ENCODE peak calls at places on chromosome 15, in five cellular contexts. One of them, this sample, is unnamed.

GRCh38 chr15:42264790-42265189 is 8.2 kb upstream of the GANC start:
- DNase-seq in mesenchymal stem cell: no peak
- DNase-seq in neuronal stem cell: no peak
- DNase-seq in H1: no peak
- DNase-seq in trophoblast cell: no peak
- DNase-seq in this sample: no peak

GRCh38 chr15:82875411-82876003 is 66.1 kb downstream of the WHAMM start:
- DNase-seq in mesenchymal stem cell: no peak
- DNase-seq in trophoblast cell: no peak
- DNase-seq in neuronal stem cell: no peak
- DNase-seq in H1: no peak
- DNase-seq in this sample: no peak

GRCh38 chr15:63948971-63949370 is 97.3 kb downstream of the DAPK2 start:
- DNase-seq in mesenchymal stem cell: no peak
- DNase-seq in trophoblast cell: no peak
- DNase-seq in neuronal stem cell: no peak
- DNase-seq in H1: peak
- DNase-seq in this sample: no peak

GRCh38 chr15:66025972-66026371 is 156.7 kb downstream of the RAB11A start:
- DNase-seq in trophoblast cell: peak
- DNase-seq in H1: peak
- DNase-seq in neuronal stem cell: no peak
- DNase-seq in mesenchymal stem cell: no peak
- DNase-seq in this sample: peak

GRCh38 chr15:88894348-88894818 is 961 bp downstream of the HAPLN3 start:
- DNase-seq in neuronal stem cell: no peak
- DNase-seq in trophoblast cell: peak
- DNase-seq in mesenchymal stem cell: peak
- DNase-seq in H1: peak
- DNase-seq in this sample: peak

GRCh38 chr15:67411491-67411890 is 109.4 kb upstream of the C15orf61 start:
- DNase-seq in H1: no peak
- DNase-seq in neuronal stem cell: no peak
- DNase-seq in trophoblast cell: no peak
- DNase-seq in mesenchymal stem cell: no peak
- DNase-seq in this sample: no peak

GRCh38 chr15:73305331-73306211 is 63.2 kb downstream of the HCN4 start:
- DNase-seq in H1: peak
- DNase-seq in neuronal stem cell: peak
- DNase-seq in mesenchymal stem cell: peak
- DNase-seq in trophoblast cell: peak
- DNase-seq in this sample: peak

GRCh38 chr15:63576441-63576840 is 20.7 kb upstream of the FBXL22 start:
- DNase-seq in trophoblast cell: no peak
- DNase-seq in mesenchymal stem cell: no peak
- DNase-seq in neuronal stem cell: no peak
- DNase-seq in H1: no peak
- DNase-seq in this sample: no peak

GRCh38 chr15:88493811-88494210 is 26.3 kb downstream of the MRPS11 start:
- DNase-seq in H1: no peak
- DNase-seq in neuronal stem cell: no peak
- DNase-seq in trophoblast cell: no peak
- DNase-seq in mesenchymal stem cell: no peak
- DNase-seq in this sample: no peak

GRCh38 chr15:98002874-98003273 is 42.4 kb downstream of the ARRDC4 start:
- DNase-seq in trophoblast cell: no peak
- DNase-seq in mesenchymal stem cell: no peak
- DNase-seq in neuronal stem cell: no peak
- DNase-seq in H1: no peak
- DNase-seq in this sample: no peak

GRCh38 chr15:85383470-85384148 is 3.2 kb downstream of the AKAP13 start:
- DNase-seq in neuronal stem cell: no peak
- DNase-seq in mesenchymal stem cell: no peak
- DNase-seq in trophoblast cell: no peak
- DNase-seq in H1: no peak
- DNase-seq in this sample: no peak

DNA sequence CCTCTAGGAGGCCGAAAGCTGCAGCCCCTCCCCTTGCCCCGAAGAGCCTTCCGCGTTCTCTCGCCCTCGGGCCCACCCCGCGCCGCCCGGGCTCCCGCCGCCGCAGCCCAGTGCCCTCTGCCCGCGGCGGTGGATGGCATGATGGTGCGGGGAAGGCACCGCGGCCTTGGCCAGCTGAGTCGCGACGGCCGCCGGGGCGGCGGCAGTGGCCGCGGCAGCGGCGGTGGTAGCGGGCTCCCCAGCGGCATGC is 1.2 kb downstream of the TLNRD1 start:
- DNase-seq in neuronal stem cell: no peak
- DNase-seq in H1: peak
- DNase-seq in trophoblast cell: no peak
- DNase-seq in mesenchymal stem cell: no peak
- DNase-seq in this sample: no peak
- H2BK12ac ChIP-seq in neuronal stem cell: no peak
- H2BK12ac ChIP-seq in H1: no peak
- H2BK12ac ChIP-seq in trophoblast cell: no peak
- H2BK12ac ChIP-seq in mesenchymal stem cell: no peak
- H2BK12ac ChIP-seq in this sample: no peak

DNA sequence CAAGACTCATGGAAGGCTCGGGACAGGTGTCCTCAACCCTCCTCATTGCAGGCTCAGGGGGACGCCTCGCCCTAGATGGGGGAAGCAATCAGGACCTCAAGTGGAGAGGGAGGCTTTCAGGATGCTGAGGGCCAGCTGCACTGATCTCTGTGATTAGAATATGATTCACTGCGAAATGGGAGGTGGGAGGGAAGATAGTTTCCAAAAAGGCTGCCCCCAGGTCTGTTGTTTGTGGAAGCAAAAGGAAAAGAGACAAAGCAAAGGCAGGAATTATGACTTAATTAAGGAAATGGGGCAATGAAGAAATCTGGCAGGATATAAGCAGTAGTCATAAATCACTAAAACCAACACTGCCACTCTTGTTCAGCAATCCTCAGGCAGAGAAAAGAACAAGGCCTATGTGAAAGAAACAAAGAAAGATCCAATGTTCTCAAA is 85.6 kb upstream of the ABHD17C start:
- DNase-seq in mesenchymal stem cell: no peak
- DNase-seq in neuronal stem cell: no peak
- DNase-seq in trophoblast cell: no peak
- DNase-seq in H1: no peak
- DNase-seq in this sample: no peak
- H2BK12ac ChIP-seq in mesenchymal stem cell: no peak
- H2BK12ac ChIP-seq in neuronal stem cell: no peak
- H2BK12ac ChIP-seq in trophoblast cell: no peak
- H2BK12ac ChIP-seq in H1: no peak
- H2BK12ac ChIP-seq in this sample: no peak

GRCh38 chr15:92143765-92144164 is 249.9 kb upstream of the ST8SIA2 start:
- DNase-seq in H1: no peak
- DNase-seq in trophoblast cell: peak
- DNase-seq in neuronal stem cell: no peak
- DNase-seq in mesenchymal stem cell: no peak
- DNase-seq in this sample: peak
- H2BK12ac ChIP-seq in H1: peak
- H2BK12ac ChIP-seq in trophoblast cell: peak
- H2BK12ac ChIP-seq in neuronal stem cell: no peak
- H2BK12ac ChIP-seq in mesenchymal stem cell: no peak
- H2BK12ac ChIP-seq in this sample: no peak

DNA sequence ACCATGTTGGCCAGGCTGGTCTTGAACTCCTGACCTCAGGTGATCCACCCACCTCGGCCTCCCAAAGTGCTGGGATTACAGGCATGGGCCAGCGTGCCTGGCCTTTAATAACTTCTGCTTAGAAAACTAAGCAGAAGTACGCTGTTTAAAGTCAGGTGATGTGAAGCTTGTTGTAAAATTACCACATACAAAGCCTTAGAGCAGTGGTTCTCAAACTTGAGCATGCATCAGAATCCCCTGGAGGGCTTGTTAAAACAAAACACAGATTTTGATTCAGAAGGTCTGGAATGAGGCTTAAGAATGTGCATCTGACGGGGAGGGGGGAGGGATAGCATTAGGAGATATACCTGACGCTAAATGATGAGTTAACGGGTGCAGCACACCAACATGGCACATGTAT is 30.2 kb downstream of the SLTM start:
- DNase-seq in mesenchymal stem cell: peak
- DNase-seq in trophoblast cell: no peak
- DNase-seq in H1: no peak
- DNase-seq in neuronal stem cell: no peak
- DNase-seq in this sample: no peak
- H2BK12ac ChIP-seq in mesenchymal stem cell: no peak
- H2BK12ac ChIP-seq in trophoblast cell: no peak
- H2BK12ac ChIP-seq in H1: no peak
- H2BK12ac ChIP-seq in neuronal stem cell: no peak
- H2BK12ac ChIP-seq in this sample: no peak

GRCh38 chr15:27676647-27677046 is 422.5 kb downstream of the OCA2 start:
- DNase-seq in trophoblast cell: no peak
- DNase-seq in H1: peak
- DNase-seq in mesenchymal stem cell: no peak
- DNase-seq in neuronal stem cell: no peak
- DNase-seq in this sample: no peak
- H2BK12ac ChIP-seq in trophoblast cell: no peak
- H2BK12ac ChIP-seq in H1: no peak
- H2BK12ac ChIP-seq in mesenchymal stem cell: no peak
- H2BK12ac ChIP-seq in neuronal stem cell: no peak
- H2BK12ac ChIP-seq in this sample: no peak

GRCh38 chr15:86690566-86690965 is 610.9 kb downstream of the AGBL1 start:
- DNase-seq in trophoblast cell: no peak
- DNase-seq in mesenchymal stem cell: peak
- DNase-seq in neuronal stem cell: no peak
- DNase-seq in H1: no peak
- DNase-seq in this sample: no peak
- H2BK12ac ChIP-seq in trophoblast cell: no peak
- H2BK12ac ChIP-seq in mesenchymal stem cell: no peak
- H2BK12ac ChIP-seq in neuronal stem cell: no peak
- H2BK12ac ChIP-seq in H1: no peak
- H2BK12ac ChIP-seq in this sample: no peak

GRCh38 chr15:23055316-23055715 is 15.9 kb upstream of the TUBGCP5 start:
- DNase-seq in mesenchymal stem cell: no peak
- DNase-seq in trophoblast cell: no peak
- DNase-seq in H1: no peak
- DNase-seq in neuronal stem cell: no peak
- DNase-seq in this sample: no peak
- H2BK12ac ChIP-seq in mesenchymal stem cell: no peak
- H2BK12ac ChIP-seq in trophoblast cell: no peak
- H2BK12ac ChIP-seq in H1: no peak
- H2BK12ac ChIP-seq in neuronal stem cell: no peak
- H2BK12ac ChIP-seq in this sample: no peak

DNA sequence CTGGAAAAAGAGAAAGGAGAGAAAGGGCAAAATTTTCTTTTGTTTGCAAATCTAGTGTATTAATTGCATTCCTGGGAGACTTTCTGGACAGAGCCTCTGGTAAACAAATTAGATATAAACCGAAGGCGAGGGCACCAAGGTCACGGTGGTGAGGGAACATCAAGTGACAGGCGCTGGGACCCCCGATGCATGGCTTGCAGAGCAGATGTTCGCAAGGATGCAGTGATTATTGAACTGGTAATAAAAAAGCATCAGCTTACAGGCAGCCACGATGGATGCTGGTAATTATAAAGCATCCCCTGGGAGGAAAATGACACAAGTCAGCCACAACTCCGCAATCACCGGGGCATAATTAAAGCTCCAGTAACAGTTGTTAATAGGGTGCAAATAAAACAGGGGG is 231.1 kb upstream of the DPH6 start:
- DNase-seq in mesenchymal stem cell: no peak
- DNase-seq in trophoblast cell: no peak
- DNase-seq in neuronal stem cell: no peak
- DNase-seq in H1: no peak
- DNase-seq in this sample: no peak
- H2BK12ac ChIP-seq in mesenchymal stem cell: no peak
- H2BK12ac ChIP-seq in trophoblast cell: no peak
- H2BK12ac ChIP-seq in neuronal stem cell: no peak
- H2BK12ac ChIP-seq in H1: no peak
- H2BK12ac ChIP-seq in this sample: no peak

DNA sequence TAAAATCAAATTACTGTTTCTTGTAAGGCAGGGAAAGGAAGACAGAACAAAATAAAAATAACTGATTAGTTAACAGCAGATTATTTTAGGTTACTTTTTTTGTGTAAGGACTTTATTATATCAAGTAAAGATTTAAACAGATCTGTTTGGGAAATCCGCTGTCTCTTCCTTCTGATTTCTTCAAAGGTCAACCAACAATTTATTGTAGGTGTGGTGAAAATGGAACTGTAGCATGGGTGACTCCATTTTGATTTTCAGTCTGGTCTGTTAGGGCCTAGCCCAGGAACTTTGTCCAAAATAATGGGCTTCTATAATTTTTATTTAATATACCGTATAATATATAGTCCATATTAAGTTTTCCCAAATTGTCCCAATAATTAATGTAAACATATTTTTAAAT is 13.5 kb upstream of the IDH2 start:
- DNase-seq in mesenchymal stem cell: no peak
- DNase-seq in neuronal stem cell: no peak
- DNase-seq in H1: no peak
- DNase-seq in trophoblast cell: no peak
- DNase-seq in this sample: no peak
- H2BK12ac ChIP-seq in mesenchymal stem cell: no peak
- H2BK12ac ChIP-seq in neuronal stem cell: no peak
- H2BK12ac ChIP-seq in H1: no peak
- H2BK12ac ChIP-seq in trophoblast cell: no peak
- H2BK12ac ChIP-seq in this sample: no peak

This sample was measured in H9.